ENCODE peak calls at places on chromosomes 3 and 15, in six cellular contexts. D is sigmoid colon, B is breast epithelium, R is GM12891, Z is transverse colon, Y is stomach. Q is an unnamed sample.

GRCh38 chr3:136149569-136150136 is 46.5 kb downstream of the MSL2 start:
- DNase-seq in R (no peak), Z (no peak), D (no peak), B (no peak), Y (no peak), Q (no peak)

GRCh38 chr3:15007681-15008141 is 57.4 kb downstream of the MRPS25 start:
- DNase-seq in Z (no peak), R (no peak), D (no peak), Y (no peak), B (no peak), Q (no peak)

GRCh38 chr15:40430271-40430805 is 10.4 kb upstream of the BAHD1 start:
- DNase-seq in D (no peak), Z (peak; percentile 69), B (no peak), Y (no peak), R (no peak), Q (no peak)

GRCh38 chr3:13161771-13162535 is 88.7 kb upstream of the IQSEC1 start:
- DNase-seq in Y (no peak), Z (no peak), D (peak; percentile 52), B (no peak), R (no peak), Q (no peak)

GRCh38 chr15:57769266-57769665 is 62.8 kb downstream of the POLR2M start:
- DNase-seq in D (peak; percentile 71), R (no peak), Z (no peak), B (no peak), Y (no peak), Q (no peak)

GRCh38 chr3:189419022-189419421 is 212.2 kb upstream of the TP63 start:
- DNase-seq in R (no peak), Z (no peak), Y (no peak), B (no peak), D (no peak), Q (no peak)

GRCh38 chr3:143150979-143151726 is 31.6 kb downstream of the CHST2 start:
- DNase-seq in R (no peak), Y (no peak), Z (no peak), B (no peak), D (peak; percentile 72), Q (no peak)

GRCh38 chr3:170572665-170573253 is 13.1 kb downstream of the SLC7A14 start:
- DNase-seq in D (no peak), R (no peak), B (no peak), Z (no peak), Y (no peak), Q (no peak)

GRCh38 chr3:47464603-47465002 is 11.1 kb downstream of the SCAP start:
- DNase-seq in D (no peak), B (no peak), Z (no peak), R (no peak), Y (no peak), Q (no peak)

GRCh38 chr3:24704496-24704895 is 209.8 kb upstream of the THRB start:
- DNase-seq in Y (no peak), Z (no peak), R (no peak), D (no peak), B (peak; percentile 33), Q (no peak)

GRCh38 chr15:85331666-85332261 is 48.6 kb upstream of the AKAP13 start:
- DNase-seq in Z (no peak), D (no peak), R (no peak), Y (no peak), B (no peak), Q (peak; percentile 24)

GRCh38 chr15:49832421-49832980 is 211.7 kb downstream of the DTWD1 start:
- DNase-seq in Y (no peak), R (no peak), Z (peak; percentile 56), D (no peak), B (no peak), Q (no peak)

GRCh38 chr15:74870496-74871213 is 2.5 kb downstream of the SCAMP2 start:
- DNase-seq in R (no peak), Y (no peak), Z (no peak), D (no peak), B (peak; percentile 69), Q (no peak)

GRCh38 chr15:45637552-45638033 is 2.8 kb downstream of the SQOR start:
- DNase-seq in D (peak; percentile 84), R (peak; percentile 53), B (no peak), Y (peak; percentile 76), Z (peak; percentile 71), Q (peak; percentile 40)
- TF ChIP-seq POLR2A in D (no peak), R (peak; percentile 59), B (no peak), Y (no peak), Z (no peak), Q (no peak)

GRCh38 chr3:59442056-59442455 is 392.2 kb upstream of the CFAP20DC start:
- DNase-seq in D (no peak), R (no peak), Y (no peak), B (no peak), Z (no peak), Q (no peak)
- TF ChIP-seq POLR2AphosphoS5 in D (no peak), R (no peak), Y (no peak), B (no peak), Z (no peak), Q (no peak)

GRCh38 chr3:152316318-152316717 is 47.6 kb downstream of the MBNL1 start:
- DNase-seq in Y (no peak), R (no peak), B (no peak), D (no peak), Z (no peak), Q (no peak)

GRCh38 chr3:152313914-152314313 is 45.2 kb downstream of the MBNL1 start:
- DNase-seq in B (no peak), Y (no peak), D (no peak), R (no peak), Z (no peak), Q (no peak)

GRCh38 chr3:152315623-152316022 is 46.9 kb downstream of the MBNL1 start:
- DNase-seq in Z (no peak), Y (no peak), B (no peak), R (no peak), D (no peak), Q (no peak)

GRCh38 chr3:152313430-152313829 is 44.7 kb downstream of the MBNL1 start:
- DNase-seq in D (no peak), B (no peak), Y (no peak), R (no peak), Z (no peak), Q (no peak)

GRCh38 chr3:152314677-152315353 is 46.1 kb downstream of the MBNL1 start:
- DNase-seq in D (no peak), B (no peak), R (no peak), Y (no peak), Z (no peak), Q (no peak)
- TF ChIP-seq POLR2A in D (no peak), B (no peak), R (no peak), Y (no peak), Z (no peak), Q (no peak)

DNA sequence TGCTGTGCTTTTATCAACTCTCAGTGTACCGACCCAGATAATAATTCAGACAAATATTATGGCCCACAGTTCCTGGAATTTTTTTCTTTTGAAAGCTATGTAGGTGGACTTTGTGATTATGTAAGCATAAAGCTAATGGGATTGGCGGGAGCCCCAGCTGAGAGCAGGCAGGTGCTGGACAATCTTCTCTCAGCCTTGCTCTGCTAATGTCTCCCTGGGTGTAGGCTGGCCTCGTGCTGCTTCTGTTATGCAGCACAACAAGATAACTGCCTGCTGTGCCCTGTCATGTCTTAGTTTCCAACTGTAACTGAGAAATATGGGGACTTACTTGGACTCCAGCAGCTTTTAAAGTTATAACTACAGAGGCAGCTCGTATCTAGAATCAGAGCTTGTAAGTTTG is 415.1 kb downstream of the PDCD6IP start:
- DNase-seq in R (no peak), Y (peak; percentile 77), D (no peak), Z (no peak), B (no peak), Q (no peak)
- TF ChIP-seq POLR2AphosphoS5 in R (no peak), Y (no peak), D (no peak), Z (no peak), B (no peak), Q (no peak)

Q was measured in GM12892.